ENCODE peak calls at places on chromosomes 13 and 19, in five cellular contexts. One of them, this sample, is unnamed.

GRCh38 chr13:99258210-99258860 is at the start of gene GPR18:
- DNase-seq in endothelial cell of umbilical vein: peak; percentile 15
- DNase-seq in ovary: no peak
- DNase-seq in IMR-90: peak; percentile 24
- DNase-seq in HepG2: no peak
- DNase-seq in this sample: no peak

GRCh38 chr13:78881054-78881453 is 222.1 kb upstream of the OBI1 start:
- DNase-seq in ovary: no peak
- DNase-seq in HepG2: no peak
- DNase-seq in endothelial cell of umbilical vein: no peak
- DNase-seq in IMR-90: no peak
- DNase-seq in this sample: no peak

GRCh38 chr19:29389495-29389894 is 136.3 kb upstream of the VSTM2B start:
- DNase-seq in ovary: no peak
- DNase-seq in endothelial cell of umbilical vein: no peak
- DNase-seq in IMR-90: no peak
- DNase-seq in HepG2: no peak
- DNase-seq in this sample: no peak

GRCh38 chr19:21314676-21315075 is 14.5 kb downstream of the ZNF708 start:
- DNase-seq in ovary: no peak
- DNase-seq in HepG2: no peak
- DNase-seq in IMR-90: peak; percentile 5
- DNase-seq in endothelial cell of umbilical vein: peak; percentile 17
- DNase-seq in this sample: no peak

GRCh38 chr13:99217461-99218101 is 16.9 kb downstream of the UBAC2 start:
- DNase-seq in endothelial cell of umbilical vein: no peak
- DNase-seq in HepG2: no peak
- DNase-seq in IMR-90: no peak
- DNase-seq in ovary: no peak
- DNase-seq in this sample: no peak

GRCh38 chr13:114179087-114179658 is at the start of gene CFAP97D2:
- DNase-seq in IMR-90: no peak
- DNase-seq in HepG2: no peak
- DNase-seq in ovary: no peak
- DNase-seq in endothelial cell of umbilical vein: no peak
- DNase-seq in this sample: no peak

GRCh38 chr13:34357435-34358232 is 539.7 kb downstream of the RFC3 start:
- DNase-seq in IMR-90: peak; percentile 79
- DNase-seq in endothelial cell of umbilical vein: peak; percentile 72
- DNase-seq in HepG2: no peak
- DNase-seq in ovary: no peak
- DNase-seq in this sample: peak; percentile 9

GRCh38 chr13:61277877-61278276 is 137.8 kb downstream of the PCDH20 start:
- DNase-seq in IMR-90: no peak
- DNase-seq in endothelial cell of umbilical vein: no peak
- DNase-seq in ovary: no peak
- DNase-seq in HepG2: no peak
- DNase-seq in this sample: no peak

DNA sequence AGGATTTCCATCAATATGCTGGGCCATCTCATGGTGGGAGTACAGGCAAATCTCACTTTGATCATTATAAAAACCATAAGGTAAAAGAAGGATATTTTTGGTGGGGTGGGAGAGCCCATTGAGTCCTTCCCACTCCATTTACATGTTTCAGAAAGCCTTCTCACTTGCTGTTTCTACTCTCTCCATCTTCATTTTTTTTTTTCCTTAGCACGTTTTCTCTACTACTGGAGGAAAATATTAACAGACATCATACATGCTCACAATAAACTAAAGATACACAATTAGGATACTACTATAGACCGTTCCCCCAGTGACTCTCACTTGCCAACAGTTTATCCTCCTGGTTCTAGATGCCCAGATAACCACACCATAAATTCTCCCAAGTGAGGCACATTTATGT is 1.8 kb upstream of the AKAP8 start:
- DNase-seq in IMR-90: no peak
- DNase-seq in HepG2: no peak
- DNase-seq in endothelial cell of umbilical vein: no peak
- DNase-seq in ovary: no peak
- DNase-seq in this sample: no peak
- H3K27ac ChIP-seq in IMR-90: no peak overlapping the region
- H3K27ac ChIP-seq in HepG2: no peak overlapping the region
- H3K27ac ChIP-seq in endothelial cell of umbilical vein: no peak overlapping the region
- H3K27ac ChIP-seq in ovary: no peak overlapping the region
- H3K27ac ChIP-seq in this sample: no peak overlapping the region

GRCh38 chr19:51873097-51873496 is 14.7 kb downstream of the ZNF577 start:
- DNase-seq in HepG2: no peak
- DNase-seq in endothelial cell of umbilical vein: no peak
- DNase-seq in IMR-90: no peak
- DNase-seq in ovary: no peak
- DNase-seq in this sample: no peak
- H3K36me3 ChIP-seq in HepG2: peaks cover 30% of the 10 kb centered on the region
- H3K36me3 ChIP-seq in endothelial cell of umbilical vein: peaks cover 2% of the 10 kb centered on the region
- H3K36me3 ChIP-seq in IMR-90: peaks cover 24% of the 10 kb centered on the region
- H3K36me3 ChIP-seq in ovary: peaks cover 5% of the 10 kb centered on the region
- H3K36me3 ChIP-seq in this sample: peaks cover 29% of the 10 kb centered on the region

DNA sequence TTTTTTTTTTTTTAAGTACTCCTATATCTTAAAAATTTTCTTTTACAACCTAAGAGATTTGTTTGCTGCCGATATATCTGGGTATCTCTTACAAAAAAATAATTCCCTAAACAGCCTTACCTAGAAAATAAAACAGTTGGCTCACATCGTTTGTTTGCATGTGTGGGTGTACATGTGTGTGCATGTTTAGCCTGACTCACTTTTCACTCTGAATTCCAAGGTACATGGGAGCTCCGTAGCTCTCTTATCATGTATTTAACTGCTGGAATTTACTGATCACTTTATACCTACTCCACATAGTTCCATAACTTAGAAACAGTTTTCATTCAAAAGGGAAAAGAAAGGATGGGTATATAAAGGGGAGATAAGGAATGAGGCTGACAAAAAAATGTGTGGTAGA is 616.5 kb downstream of the GPC6 start:
- DNase-seq in ovary: no peak
- DNase-seq in HepG2: no peak
- DNase-seq in endothelial cell of umbilical vein: no peak
- DNase-seq in IMR-90: no peak
- DNase-seq in this sample: no peak
- TF ChIP-seq CTCF in ovary: no peak
- TF ChIP-seq CTCF in HepG2: no peak
- TF ChIP-seq CTCF in endothelial cell of umbilical vein: no peak
- TF ChIP-seq CTCF in IMR-90: no peak
- TF ChIP-seq CTCF in this sample: no peak

GRCh38 chr19:12289790-12290065 is 5.0 kb downstream of the ZNF44 start:
- DNase-seq in ovary: no peak
- DNase-seq in IMR-90: no peak
- DNase-seq in HepG2: no peak
- DNase-seq in endothelial cell of umbilical vein: no peak
- DNase-seq in this sample: no peak
- H3K27ac ChIP-seq in ovary: no peak overlapping the region
- H3K27ac ChIP-seq in IMR-90: no peak overlapping the region
- H3K27ac ChIP-seq in HepG2: no peak overlapping the region
- H3K27ac ChIP-seq in endothelial cell of umbilical vein: no peak overlapping the region
- H3K27ac ChIP-seq in this sample: no peak overlapping the region

GRCh38 chr19:2232286-2233151 is 3.6 kb downstream of the PLEKHJ1 start:
- DNase-seq in IMR-90: no peak
- DNase-seq in endothelial cell of umbilical vein: no peak
- DNase-seq in HepG2: no peak
- DNase-seq in ovary: no peak
- DNase-seq in this sample: no peak
- H3K36me3 ChIP-seq in IMR-90: peaks cover 47% of the 10 kb centered on the region
- H3K36me3 ChIP-seq in endothelial cell of umbilical vein: peaks cover 31% of the 10 kb centered on the region
- H3K36me3 ChIP-seq in HepG2: peaks cover 23% of the 10 kb centered on the region
- H3K36me3 ChIP-seq in ovary: no peaks in the 10 kb centered on the region
- H3K36me3 ChIP-seq in this sample: peaks cover 70% of the 10 kb centered on the region

DNA sequence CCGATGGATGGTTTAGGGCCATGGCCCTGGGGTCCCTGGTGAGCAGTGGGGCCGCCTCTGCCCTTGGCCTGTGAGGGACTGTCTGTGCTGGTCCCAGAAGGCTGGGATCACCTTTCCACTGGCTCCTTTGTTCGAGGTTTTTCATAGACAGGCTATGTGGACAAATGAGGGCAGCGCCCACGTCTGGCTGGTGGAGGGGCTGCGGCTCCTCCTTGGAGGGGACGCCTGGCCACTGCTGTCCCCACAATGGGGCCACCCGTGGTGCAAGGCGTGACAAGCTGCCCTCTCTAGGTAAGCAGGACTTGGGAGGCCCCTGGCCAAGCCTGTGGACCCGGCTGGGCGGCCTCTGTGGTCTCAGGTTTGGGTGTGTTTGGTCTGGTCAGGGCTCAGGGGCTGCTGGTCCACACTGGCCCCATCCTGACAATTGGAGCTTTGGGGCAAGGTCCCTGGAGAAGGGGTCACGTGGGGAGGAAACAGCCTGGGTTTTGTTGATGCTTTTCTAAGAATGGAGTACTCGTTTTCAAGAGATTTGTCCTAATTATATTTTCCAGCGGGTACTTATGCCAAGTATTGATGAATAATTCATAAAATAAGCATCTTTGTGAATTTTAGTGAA is 33.3 kb downstream of the MCF2L start:
- DNase-seq in IMR-90: no peak
- DNase-seq in ovary: no peak
- DNase-seq in HepG2: peak; percentile 61
- DNase-seq in endothelial cell of umbilical vein: no peak
- DNase-seq in this sample: peak; percentile 98
- TF ChIP-seq CTCF in IMR-90: peak; percentile 7
- TF ChIP-seq CTCF in ovary: no peak
- TF ChIP-seq CTCF in HepG2: peak; percentile 84
- TF ChIP-seq CTCF in endothelial cell of umbilical vein: no peak
- TF ChIP-seq CTCF in this sample: peak; percentile 98

This sample was measured in WERI-Rb-1.